ENCODE peak calls at places on chromosomes 13 and 19, in eight cellular contexts. One of them, this sample, is unnamed.

GRCh38 chr19:2271516-2272103 is 10.4 kb downstream of the PEAK3 start:
- DNase-seq in stomach: no peak
- DNase-seq in breast epithelium: no peak
- DNase-seq in spleen: peak
- DNase-seq in esophagus muscularis mucosa: no peak
- DNase-seq in HL-60: peak
- DNase-seq in SK-N-SH: no peak
- DNase-seq in suprapubic skin: peak
- DNase-seq in this sample: no peak

GRCh38 chr13:40798380-40798779 is 9.0 kb downstream of the SLC25A15 start:
- DNase-seq in spleen: no peak
- DNase-seq in breast epithelium: peak
- DNase-seq in suprapubic skin: no peak
- DNase-seq in esophagus muscularis mucosa: no peak
- DNase-seq in HL-60: peak
- DNase-seq in SK-N-SH: no peak
- DNase-seq in stomach: peak
- DNase-seq in this sample: no peak

GRCh38 chr13:74867460-74867859 is 614.5 kb downstream of the TBC1D4 start:
- DNase-seq in spleen: no peak
- DNase-seq in SK-N-SH: no peak
- DNase-seq in suprapubic skin: no peak
- DNase-seq in esophagus muscularis mucosa: no peak
- DNase-seq in stomach: no peak
- DNase-seq in HL-60: no peak
- DNase-seq in breast epithelium: no peak
- DNase-seq in this sample: no peak

GRCh38 chr13:34256236-34256635 is 438.3 kb downstream of the RFC3 start:
- DNase-seq in spleen: no peak
- DNase-seq in stomach: no peak
- DNase-seq in breast epithelium: no peak
- DNase-seq in SK-N-SH: no peak
- DNase-seq in esophagus muscularis mucosa: no peak
- DNase-seq in HL-60: peak
- DNase-seq in suprapubic skin: no peak
- DNase-seq in this sample: no peak

GRCh38 chr19:28208745-28209144 is 1004.2 kb downstream of the UQCRFS1 start:
- DNase-seq in spleen: no peak
- DNase-seq in SK-N-SH: no peak
- DNase-seq in breast epithelium: no peak
- DNase-seq in HL-60: peak
- DNase-seq in suprapubic skin: no peak
- DNase-seq in stomach: no peak
- DNase-seq in esophagus muscularis mucosa: no peak
- DNase-seq in this sample: peak

GRCh38 chr13:98542568-98543379 is 34.1 kb downstream of the STK24 start:
- DNase-seq in suprapubic skin: no peak
- DNase-seq in SK-N-SH: no peak
- DNase-seq in esophagus muscularis mucosa: no peak
- DNase-seq in spleen: no peak
- DNase-seq in breast epithelium: no peak
- DNase-seq in HL-60: peak
- DNase-seq in stomach: no peak
- DNase-seq in this sample: no peak

GRCh38 chr19:53885036-53885435 is 3.0 kb downstream of the PRKCG start:
- DNase-seq in spleen: no peak
- DNase-seq in breast epithelium: no peak
- DNase-seq in esophagus muscularis mucosa: no peak
- DNase-seq in SK-N-SH: no peak
- DNase-seq in HL-60: no peak
- DNase-seq in stomach: no peak
- DNase-seq in suprapubic skin: no peak
- DNase-seq in this sample: no peak

GRCh38 chr19:2578391-2578826 is 102.5 kb downstream of the GADD45B start:
- DNase-seq in SK-N-SH: no peak
- DNase-seq in esophagus muscularis mucosa: no peak
- DNase-seq in HL-60: no peak
- DNase-seq in spleen: peak
- DNase-seq in stomach: peak
- DNase-seq in suprapubic skin: no peak
- DNase-seq in breast epithelium: peak
- DNase-seq in this sample: peak

GRCh38 chr13:113625965-113626661 is 31.9 kb downstream of the ATP4B start:
- DNase-seq in suprapubic skin: peak
- DNase-seq in stomach: no peak
- DNase-seq in HL-60: no peak
- DNase-seq in spleen: peak
- DNase-seq in esophagus muscularis mucosa: no peak
- DNase-seq in SK-N-SH: no peak
- DNase-seq in breast epithelium: peak
- DNase-seq in this sample: no peak

GRCh38 chr19:56356944-56357343 is 36.4 kb downstream of the ZNF582 start:
- DNase-seq in suprapubic skin: no peak
- DNase-seq in SK-N-SH: no peak
- DNase-seq in breast epithelium: no peak
- DNase-seq in spleen: no peak
- DNase-seq in esophagus muscularis mucosa: no peak
- DNase-seq in stomach: no peak
- DNase-seq in HL-60: no peak
- DNase-seq in this sample: no peak

GRCh38 chr19:42071247-42071646 is 1.2 kb upstream of the GRIK5 start:
- DNase-seq in stomach: no peak
- DNase-seq in SK-N-SH: no peak
- DNase-seq in esophagus muscularis mucosa: no peak
- DNase-seq in spleen: no peak
- DNase-seq in HL-60: no peak
- DNase-seq in suprapubic skin: no peak
- DNase-seq in breast epithelium: no peak
- DNase-seq in this sample: no peak

GRCh38 chr13:50485979-50486935 is 357.2 kb downstream of the DLEU7 start:
- DNase-seq in spleen: no peak
- DNase-seq in stomach: no peak
- DNase-seq in breast epithelium: no peak
- DNase-seq in SK-N-SH: peak
- DNase-seq in HL-60: no peak
- DNase-seq in suprapubic skin: no peak
- DNase-seq in esophagus muscularis mucosa: no peak
- DNase-seq in this sample: no peak

GRCh38 chr13:23081246-23081645 is 99.5 kb upstream of the SGCG start:
- DNase-seq in HL-60: no peak
- DNase-seq in breast epithelium: no peak
- DNase-seq in spleen: no peak
- DNase-seq in stomach: no peak
- DNase-seq in SK-N-SH: no peak
- DNase-seq in suprapubic skin: no peak
- DNase-seq in esophagus muscularis mucosa: no peak
- DNase-seq in this sample: no peak

GRCh38 chr13:21668665-21669599 is 1.9 kb upstream of the FGF9 start:
- DNase-seq in breast epithelium: no peak
- DNase-seq in suprapubic skin: peak
- DNase-seq in SK-N-SH: peak
- DNase-seq in stomach: no peak
- DNase-seq in HL-60: no peak
- DNase-seq in esophagus muscularis mucosa: no peak
- DNase-seq in spleen: peak
- DNase-seq in this sample: peak

GRCh38 chr13:29674532-29674931 is 79.0 kb upstream of the SLC7A1 start:
- DNase-seq in spleen: no peak
- DNase-seq in HL-60: no peak
- DNase-seq in esophagus muscularis mucosa: no peak
- DNase-seq in SK-N-SH: no peak
- DNase-seq in suprapubic skin: no peak
- DNase-seq in stomach: no peak
- DNase-seq in breast epithelium: no peak
- DNase-seq in this sample: no peak

GRCh38 chr19:5679289-5680082 is 830 bp downstream of the MICOS13 start:
- DNase-seq in esophagus muscularis mucosa: no peak
- DNase-seq in HL-60: peak
- DNase-seq in spleen: peak
- DNase-seq in stomach: no peak
- DNase-seq in SK-N-SH: no peak
- DNase-seq in suprapubic skin: no peak
- DNase-seq in breast epithelium: no peak
- DNase-seq in this sample: no peak

GRCh38 chr13:113929628-113930615 is 44.0 kb downstream of the C13orf46 start:
- DNase-seq in spleen: peak
- DNase-seq in esophagus muscularis mucosa: no peak
- DNase-seq in HL-60: no peak
- DNase-seq in suprapubic skin: peak
- DNase-seq in breast epithelium: peak
- DNase-seq in stomach: peak
- DNase-seq in SK-N-SH: peak
- DNase-seq in this sample: peak

GRCh38 chr19:345320-345879 is 804 bp upstream of the MIER2 start:
- DNase-seq in SK-N-SH: no peak
- DNase-seq in stomach: no peak
- DNase-seq in suprapubic skin: peak
- DNase-seq in breast epithelium: no peak
- DNase-seq in HL-60: no peak
- DNase-seq in spleen: peak
- DNase-seq in esophagus muscularis mucosa: no peak
- DNase-seq in this sample: no peak

GRCh38 chr13:100987993-100988392 is 313.4 kb upstream of the TMTC4 start:
- DNase-seq in HL-60: no peak
- DNase-seq in spleen: no peak
- DNase-seq in stomach: no peak
- DNase-seq in SK-N-SH: no peak
- DNase-seq in suprapubic skin: no peak
- DNase-seq in esophagus muscularis mucosa: no peak
- DNase-seq in breast epithelium: no peak
- DNase-seq in this sample: peak

GRCh38 chr19:38224014-38224862 is at the start of gene DPF1:
- DNase-seq in SK-N-SH: peak
- DNase-seq in HL-60: peak
- DNase-seq in esophagus muscularis mucosa: no peak
- DNase-seq in suprapubic skin: no peak
- DNase-seq in stomach: peak
- DNase-seq in spleen: no peak
- DNase-seq in breast epithelium: no peak
- DNase-seq in this sample: peak

GRCh38 chr13:51856998-51857397 is 4.8 kb upstream of the CCDC70 start:
- DNase-seq in esophagus muscularis mucosa: no peak
- DNase-seq in stomach: no peak
- DNase-seq in HL-60: no peak
- DNase-seq in suprapubic skin: no peak
- DNase-seq in breast epithelium: no peak
- DNase-seq in spleen: no peak
- DNase-seq in SK-N-SH: no peak
- DNase-seq in this sample: no peak

GRCh38 chr13:99572921-99573320 is 71.6 kb downstream of the TM9SF2 start:
- DNase-seq in spleen: no peak
- DNase-seq in HL-60: no peak
- DNase-seq in stomach: no peak
- DNase-seq in SK-N-SH: no peak
- DNase-seq in esophagus muscularis mucosa: no peak
- DNase-seq in breast epithelium: no peak
- DNase-seq in suprapubic skin: no peak
- DNase-seq in this sample: peak

DNA sequence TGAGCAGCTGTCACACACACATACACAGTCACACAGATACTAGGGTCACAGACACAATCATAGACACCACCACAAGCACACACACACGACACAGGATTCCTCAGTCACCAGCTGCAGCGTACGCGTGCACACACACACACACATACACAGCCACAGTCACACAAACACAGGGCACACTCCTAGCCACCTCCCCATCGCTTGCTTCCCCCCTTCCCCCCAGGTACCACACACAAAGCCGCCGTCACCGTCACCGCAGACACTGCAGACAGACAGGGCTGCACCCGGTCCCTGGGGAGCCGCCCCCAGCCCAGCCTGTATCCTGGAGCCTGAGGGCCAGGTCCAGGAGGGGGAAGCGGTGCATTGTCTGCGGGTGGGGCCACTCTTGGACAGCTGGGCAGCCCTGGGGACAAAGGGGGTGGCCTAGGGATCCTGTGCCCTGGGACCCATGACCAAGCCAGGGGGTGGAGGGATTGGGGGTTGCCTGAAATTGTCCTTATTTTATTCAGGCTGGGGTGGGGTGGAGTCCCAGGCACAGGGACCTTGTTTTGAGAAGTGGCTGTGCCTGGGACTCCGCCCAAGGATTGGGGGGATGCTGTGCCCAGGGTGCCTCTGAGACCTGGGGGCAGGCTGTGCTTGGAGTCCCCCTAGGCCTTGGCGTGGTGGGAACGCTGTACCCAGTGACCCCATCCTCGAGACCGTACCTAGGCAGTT is 957 bp downstream of the NUMBL start:
- DNase-seq in stomach: no peak
- DNase-seq in HL-60: peak
- DNase-seq in SK-N-SH: peak
- DNase-seq in breast epithelium: no peak
- DNase-seq in spleen: peak
- DNase-seq in esophagus muscularis mucosa: no peak
- DNase-seq in suprapubic skin: peak
- DNase-seq in this sample: peak
- TF ChIP-seq POLR2AphosphoS5 in stomach: no peak
- TF ChIP-seq POLR2AphosphoS5 in HL-60: no peak
- TF ChIP-seq POLR2AphosphoS5 in SK-N-SH: no peak
- TF ChIP-seq POLR2AphosphoS5 in breast epithelium: no peak
- TF ChIP-seq POLR2AphosphoS5 in spleen: no peak
- TF ChIP-seq POLR2AphosphoS5 in esophagus muscularis mucosa: no peak
- TF ChIP-seq POLR2AphosphoS5 in suprapubic skin: no peak
- TF ChIP-seq POLR2AphosphoS5 in this sample: no peak

GRCh38 chr19:12796146-12797071 is 5.1 kb downstream of the JUNB start:
- DNase-seq in HL-60: peak
- DNase-seq in suprapubic skin: peak
- DNase-seq in spleen: peak
- DNase-seq in breast epithelium: no peak
- DNase-seq in SK-N-SH: peak
- DNase-seq in esophagus muscularis mucosa: no peak
- DNase-seq in stomach: peak
- DNase-seq in this sample: peak
- TF ChIP-seq POLR2AphosphoS5 in HL-60: no peak
- TF ChIP-seq POLR2AphosphoS5 in suprapubic skin: peak
- TF ChIP-seq POLR2AphosphoS5 in spleen: peak
- TF ChIP-seq POLR2AphosphoS5 in breast epithelium: peak
- TF ChIP-seq POLR2AphosphoS5 in SK-N-SH: peak
- TF ChIP-seq POLR2AphosphoS5 in esophagus muscularis mucosa: peak
- TF ChIP-seq POLR2AphosphoS5 in stomach: peak
- TF ChIP-seq POLR2AphosphoS5 in this sample: peak

DNA sequence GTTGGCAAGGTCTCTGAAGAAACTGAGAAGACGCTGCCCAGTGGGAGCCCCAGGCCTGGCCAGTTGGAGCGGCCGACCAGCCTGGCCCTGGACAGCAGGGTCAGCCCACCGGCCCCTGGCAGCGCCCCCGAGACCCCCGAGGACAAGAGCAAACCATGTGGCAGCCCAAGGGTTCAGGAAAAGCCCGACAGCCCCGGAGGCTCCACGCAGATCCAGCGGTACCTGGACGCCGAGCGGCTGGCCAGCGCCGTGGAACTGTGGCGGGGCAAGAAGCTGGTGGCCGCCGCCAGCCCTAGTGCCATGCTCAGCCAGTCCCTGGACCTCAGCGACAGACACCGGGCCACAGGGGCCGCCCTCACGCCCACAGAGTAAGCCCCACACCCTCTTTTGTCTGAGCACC is 20.1 kb upstream of the USE1 start:
- DNase-seq in stomach: no peak
- DNase-seq in esophagus muscularis mucosa: no peak
- DNase-seq in breast epithelium: no peak
- DNase-seq in SK-N-SH: no peak
- DNase-seq in HL-60: no peak
- DNase-seq in spleen: peak
- DNase-seq in suprapubic skin: no peak
- DNase-seq in this sample: no peak
- TF ChIP-seq POLR2AphosphoS5 in stomach: no peak
- TF ChIP-seq POLR2AphosphoS5 in esophagus muscularis mucosa: no peak
- TF ChIP-seq POLR2AphosphoS5 in breast epithelium: no peak
- TF ChIP-seq POLR2AphosphoS5 in SK-N-SH: no peak
- TF ChIP-seq POLR2AphosphoS5 in HL-60: no peak
- TF ChIP-seq POLR2AphosphoS5 in spleen: no peak
- TF ChIP-seq POLR2AphosphoS5 in suprapubic skin: no peak
- TF ChIP-seq POLR2AphosphoS5 in this sample: no peak

GRCh38 chr19:4140237-4140711 is 13.2 kb upstream of the CREB3L3 start:
- DNase-seq in stomach: no peak
- DNase-seq in spleen: peak
- DNase-seq in esophagus muscularis mucosa: no peak
- DNase-seq in suprapubic skin: no peak
- DNase-seq in SK-N-SH: peak
- DNase-seq in HL-60: peak
- DNase-seq in breast epithelium: no peak
- DNase-seq in this sample: peak
- TF ChIP-seq POLR2AphosphoS5 in stomach: no peak
- TF ChIP-seq POLR2AphosphoS5 in spleen: no peak
- TF ChIP-seq POLR2AphosphoS5 in esophagus muscularis mucosa: no peak
- TF ChIP-seq POLR2AphosphoS5 in suprapubic skin: no peak
- TF ChIP-seq POLR2AphosphoS5 in SK-N-SH: no peak
- TF ChIP-seq POLR2AphosphoS5 in HL-60: no peak
- TF ChIP-seq POLR2AphosphoS5 in breast epithelium: no peak
- TF ChIP-seq POLR2AphosphoS5 in this sample: no peak